ENCODE peak calls at places on chromosomes 1 and 21, in six cellular contexts. F, M, Z, L, E and W are unnamed samples.

GRCh38 chr1:32474954-32475353 is 10.1 kb downstream of the ZBTB8B start:
- DNase-seq in F (no peak), M (no peak), Z (no peak), L (no peak), E (no peak), W (no peak)

GRCh38 chr1:23624440-23624839 is 65.1 kb upstream of the ID3 start:
- DNase-seq in F (no peak), M (no peak), Z (no peak), L (no peak), E (no peak), W (no peak)

GRCh38 chr1:231951399-231951798 is 324.8 kb downstream of the DISC1 start:
- DNase-seq in F (no peak), M (no peak), Z (peak), L (no peak), E (no peak), W (no peak)

GRCh38 chr1:212699839-212700596 is at the start of gene BATF3:
- DNase-seq in F (peak), M (no peak), Z (no peak), L (peak), E (peak), W (no peak)

GRCh38 chr1:21289700-21290545 is at the start of gene ECE1:
- DNase-seq in F (peak), M (no peak), Z (peak), L (peak), E (peak), W (no peak)

GRCh38 chr1:150017206-150017750 is 6.8 kb upstream of the OTUD7B start:
- DNase-seq in F (no peak), M (no peak), Z (no peak), L (peak), E (no peak), W (no peak)

GRCh38 chr1:193156826-193157142 is 29.6 kb downstream of the B3GALT2 start:
- DNase-seq in F (no peak), M (no peak), Z (no peak), L (no peak), E (no peak), W (no peak)

GRCh38 chr1:202934755-202935154 is 7.7 kb upstream of the KLHL12 start:
- DNase-seq in F (no peak), M (no peak), Z (no peak), L (no peak), E (no peak), W (no peak)

GRCh38 chr1:9291914-9292360 is 757 bp upstream of the SPSB1 start:
- DNase-seq in F (no peak), M (peak), Z (peak), L (peak), E (peak), W (no peak)

GRCh38 chr1:39129514-39129913 is 75.0 kb upstream of the MACF1 start:
- DNase-seq in F (no peak), M (peak), Z (peak), L (peak), E (no peak), W (no peak)

GRCh38 chr1:11977625-11978024 is 2.6 kb upstream of the MFN2 start:
- DNase-seq in F (no peak), M (no peak), Z (no peak), L (no peak), E (no peak), W (no peak)

DNA sequence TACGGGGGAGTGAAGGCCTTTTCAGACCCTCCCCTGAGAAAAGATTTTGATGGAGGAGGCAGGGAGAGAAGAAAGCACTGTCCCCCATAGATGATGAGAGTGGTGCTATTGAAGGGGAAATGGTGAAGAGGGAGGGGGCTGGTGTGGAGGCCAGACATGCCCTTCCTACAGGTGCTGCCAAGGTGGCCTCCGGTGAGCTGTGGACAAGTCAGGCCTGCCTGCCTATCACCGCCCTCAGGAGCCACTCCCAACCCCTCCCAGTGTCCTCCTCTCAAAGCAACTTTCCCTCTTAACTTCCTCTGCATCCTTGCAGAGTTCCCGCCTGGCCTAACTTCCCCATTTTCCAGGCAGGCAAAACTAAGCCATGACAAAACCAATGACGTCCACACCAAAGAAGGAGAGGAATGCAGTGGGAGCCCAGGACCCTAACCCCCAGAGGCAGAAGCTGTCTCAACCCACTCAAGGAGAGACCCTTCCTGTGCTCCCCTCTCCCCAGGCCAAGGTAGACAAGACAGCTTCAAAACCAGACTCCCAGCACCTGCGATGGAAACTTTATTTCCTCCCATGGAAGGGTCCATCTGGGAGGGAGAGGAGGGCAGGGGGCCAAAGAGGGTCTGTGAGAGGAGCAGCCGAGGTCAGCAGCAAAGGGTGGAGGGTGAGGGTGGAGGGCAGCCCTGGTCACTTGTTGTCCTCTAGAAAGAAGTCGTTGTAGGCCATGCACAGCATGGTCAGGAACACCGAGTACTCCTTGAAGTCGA is 1.0 kb upstream of the S100A6 start:
- DNase-seq in F (no peak), M (no peak), Z (no peak), L (peak), E (peak), W (no peak)
- H3K4me3 ChIP-seq in F (no peak), M (no peak), Z (no peak), L (no peak), E (peak), W (peak)

GRCh38 chr1:44739361-44740178 is at the start of gene KIF2C:
- DNase-seq in F (peak), M (peak), Z (peak), L (peak), E (peak), W (peak)
- TF ChIP-seq CTCF in F (no peak), M (no peak), Z (no peak), L (no peak), E (no peak), W (no peak)

GRCh38 chr1:146021622-146022402 is at the start of gene HJV:
- DNase-seq in F (no peak), M (no peak), Z (no peak), L (no peak), E (peak), W (no peak)
- H3K4me3 ChIP-seq in F (no peak), M (no peak), Z (no peak), L (no peak), E (peak), W (no peak)

DNA sequence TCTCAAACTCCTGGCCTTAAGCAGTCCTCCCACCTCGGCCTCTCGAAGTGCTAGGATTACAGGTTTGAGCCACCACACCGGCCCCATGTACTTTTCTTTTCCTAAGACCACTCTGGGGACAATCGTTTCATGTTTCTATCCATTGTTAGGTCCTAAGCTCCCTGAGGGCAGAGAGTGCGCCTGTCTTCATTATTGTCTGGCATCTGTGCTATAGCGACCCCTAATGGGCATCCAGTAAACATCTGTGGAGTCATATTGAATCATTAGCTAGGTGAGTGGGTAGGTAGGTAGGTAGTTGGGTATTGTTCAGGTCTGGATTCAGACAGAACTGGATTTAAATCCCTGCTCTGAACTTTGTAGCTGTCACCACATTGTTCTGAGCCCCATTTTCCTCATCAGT is 66.1 kb downstream of the TMEM53 start:
- DNase-seq in F (no peak), M (no peak), Z (no peak), L (no peak), E (no peak), W (no peak)
- TF ChIP-seq CTCF in F (peak), M (peak), Z (no peak), L (peak), E (no peak), W (peak)

GRCh38 chr21:43353282-43354010 is 73.5 kb downstream of the SIK1 start:
- DNase-seq in F (no peak), M (no peak), Z (no peak), L (no peak), E (no peak), W (no peak)
- H3K4me3 ChIP-seq in F (no peak), M (no peak), Z (no peak), L (no peak), E (no peak), W (no peak)

GRCh38 chr1:155911156-155912055 is at the start of gene RIT1:
- DNase-seq in F (peak), M (peak), Z (peak), L (peak), E (peak), W (no peak)
- TF ChIP-seq CTCF in F (no peak), M (no peak), Z (no peak), L (no peak), E (no peak), W (no peak)

GRCh38 chr1:54404263-54404662 is 1.9 kb downstream of the SSBP3 start:
- DNase-seq in F (no peak), M (no peak), Z (no peak), L (no peak), E (no peak), W (no peak)

GRCh38 chr1:54406339-54407181 is at the start of gene SSBP3:
- DNase-seq in F (peak), M (peak), Z (peak), L (peak), E (peak), W (no peak)

GRCh38 chr1:54404939-54405880 is 984 bp downstream of the SSBP3 start:
- DNase-seq in F (no peak), M (no peak), Z (peak), L (peak), E (peak), W (no peak)

GRCh38 chr1:54407201-54407956 is 1.2 kb upstream of the SSBP3 start:
- DNase-seq in F (peak), M (peak), Z (peak), L (peak), E (peak), W (peak)

GRCh38 chr1:54405894-54406293 is 300 bp downstream of the SSBP3 start:
- DNase-seq in F (no peak), M (no peak), Z (no peak), L (peak), E (peak), W (no peak)
- H3K4me3 ChIP-seq in F (no peak), M (peak), Z (peak), L (no peak), E (peak), W (peak)

GRCh38 chr1:154324241-154324640 is 1.1 kb upstream of the ATP8B2 start:
- DNase-seq in F (no peak), M (no peak), Z (no peak), L (no peak), E (no peak), W (no peak)
- TF ChIP-seq CTCF in F (no peak), M (no peak), Z (no peak), L (no peak), E (no peak), W (no peak)

GRCh38 chr1:25565626-25566025 is 22.2 kb downstream of the LDLRAP1 start:
- DNase-seq in F (no peak), M (no peak), Z (no peak), L (no peak), E (no peak), W (no peak)
- H3K4me3 ChIP-seq in F (no peak), M (no peak), Z (no peak), L (no peak), E (no peak), W (no peak)

GRCh38 chr1:230104395-230105244 is 37.6 kb downstream of the GALNT2 start:
- DNase-seq in F (no peak), M (peak), Z (peak), L (peak), E (peak), W (peak)
- TF ChIP-seq CTCF in F (no peak), M (no peak), Z (no peak), L (no peak), E (peak), W (peak)